ENCODE peak calls at places on chromosome 10, in four cellular contexts. N is fibroblast of lung, Z is mammary epithelial cell, H is K562. R is an unnamed sample.

GRCh38 chr10:122098924-122099323 is 110.0 kb downstream of the TACC2 start:
- DNase-seq in H (no peak), N (peak; percentile 76), Z (no peak), R (no peak)

GRCh38 chr10:3777876-3778707 is 6.9 kb downstream of the KLF6 start:
- DNase-seq in N (peak; percentile 39), H (no peak), Z (peak; percentile 40), R (peak; percentile 29)

GRCh38 chr10:50510517-50511473 is 113.0 kb downstream of the SGMS1 start:
- DNase-seq in Z (no peak), N (peak; percentile 24), H (no peak), R (no peak)

GRCh38 chr10:129865960-129866359 is 98.1 kb downstream of the EBF3 start:
- DNase-seq in H (no peak), N (no peak), Z (no peak), R (no peak)

GRCh38 chr10:59991661-59992060 is 85.3 kb upstream of the CCDC6 start:
- DNase-seq in Z (peak; percentile 74), H (peak; percentile 19), N (peak; percentile 14), R (peak; percentile 27)

GRCh38 chr10:62153191-62153590 is 115.5 kb downstream of the RTKN2 start:
- DNase-seq in H (no peak), Z (peak; percentile 38), N (peak; percentile 87), R (peak; percentile 80)

GRCh38 chr10:72223743-72224101 is 7.6 kb upstream of the ASCC1 start:
- DNase-seq in Z (no peak), N (peak; percentile 44), H (no peak), R (no peak)

GRCh38 chr10:103618575-103619423 is 125.3 kb downstream of the NEURL1 start:
- DNase-seq in H (peak; percentile 90), N (peak; percentile 82), Z (no peak), R (peak; percentile 94)

GRCh38 chr10:92567952-92568600 is 5.8 kb downstream of the IDE start:
- DNase-seq in H (no peak), Z (peak; percentile 65), N (peak; percentile 55), R (peak; percentile 81)

GRCh38 chr10:118472961-118473675 is 122.3 kb downstream of the PRLHR start:
- DNase-seq in N (no peak), Z (no peak), H (no peak), R (no peak)

GRCh38 chr10:3074145-3074665 is 6.9 kb downstream of the PFKP start:
- DNase-seq in H (peak; percentile 89), N (no peak), Z (peak; percentile 39), R (no peak)

GRCh38 chr10:132915411-132915810 is 27.0 kb downstream of the CFAP46 start:
- DNase-seq in H (no peak), N (no peak), Z (no peak), R (no peak)

GRCh38 chr10:19168584-19168983 is 120.0 kb downstream of the MALRD1 start:
- DNase-seq in Z (no peak), H (no peak), N (peak; percentile 6), R (no peak)

GRCh38 chr10:4638116-4638515 is 187.9 kb upstream of the AKR1E2 start:
- DNase-seq in H (no peak), N (no peak), Z (no peak), R (no peak)

GRCh38 chr10:17888189-17888588 is 63.5 kb upstream of the SLC39A12 start:
- DNase-seq in N (no peak), H (no peak), Z (no peak), R (peak; percentile 10)

GRCh38 chr10:17891435-17891834 is 60.3 kb upstream of the SLC39A12 start:
- DNase-seq in Z (no peak), N (no peak), H (no peak), R (no peak)
- H3K4me1 ChIP-seq in Z (no peaks in the 10 kb centered on the region), N (no peaks in the 10 kb centered on the region), H (no peaks in the 10 kb centered on the region), R (no peaks in the 10 kb centered on the region)

DNA sequence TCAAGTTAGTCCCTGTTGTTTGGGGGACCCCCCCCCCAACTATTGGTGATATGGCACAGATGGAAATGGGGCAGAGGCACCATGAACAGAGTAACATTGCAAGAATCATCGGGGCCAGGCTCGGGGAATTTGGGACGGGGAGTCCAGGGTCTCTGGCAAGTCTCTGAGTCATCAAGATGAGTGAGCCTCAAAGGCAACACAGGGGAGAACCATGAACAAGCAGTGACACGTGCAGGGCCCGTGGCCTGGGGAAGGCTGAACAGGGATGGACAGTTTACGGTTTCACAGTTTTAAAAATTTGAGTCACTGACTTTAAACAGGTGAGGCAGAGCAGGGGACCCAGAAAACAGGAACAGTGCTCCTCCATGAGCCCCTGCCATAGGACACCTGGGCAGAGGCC is 24.1 kb downstream of the CHST15 start:
- DNase-seq in H (no peak), N (no peak), Z (peak; percentile 91), R (no peak)
- H2AFZ ChIP-seq in H (no peak overlapping the region), N (no peak overlapping the region), Z (no peak overlapping the region), R (no peak overlapping the region)

DNA sequence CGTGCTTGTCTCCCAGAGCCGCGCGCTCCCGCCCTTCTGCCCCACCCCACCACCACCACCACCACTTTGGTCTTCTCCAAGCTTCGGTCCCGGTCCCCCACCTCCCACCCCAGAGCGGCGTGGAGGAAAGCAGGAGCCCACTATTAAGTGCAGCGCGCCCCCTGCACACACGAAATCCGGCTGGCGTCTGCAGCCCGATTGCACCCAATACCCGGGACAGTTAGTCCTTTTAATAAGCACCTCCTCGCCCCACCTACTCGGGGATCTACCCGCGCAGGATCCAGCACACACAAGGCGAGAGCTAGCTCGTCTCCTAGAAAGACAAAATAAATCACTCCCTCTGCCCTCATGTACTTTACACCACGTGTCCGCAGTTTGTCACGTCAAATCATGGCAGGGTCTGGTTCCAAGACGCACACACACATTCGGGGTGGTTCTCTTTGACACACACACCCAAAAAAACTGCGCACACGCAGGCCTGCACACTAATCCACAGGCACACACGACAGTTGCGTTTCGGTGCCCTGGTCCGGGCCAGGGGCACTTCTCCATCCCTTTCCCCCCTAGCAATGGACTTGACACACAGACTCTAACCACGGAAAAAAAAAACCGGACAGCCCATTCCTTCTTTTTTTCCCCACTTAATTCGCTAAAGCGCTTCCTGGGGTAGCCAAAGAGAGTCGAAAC is 1.6 kb downstream of the SFMBT2 start:
- DNase-seq in N (peak; percentile 66), Z (no peak), H (peak; percentile 71), R (peak; percentile 19)
- TF ChIP-seq EZH2 in N (no peak), Z (peak; percentile 87), H (no peak), R (no peak)

DNA sequence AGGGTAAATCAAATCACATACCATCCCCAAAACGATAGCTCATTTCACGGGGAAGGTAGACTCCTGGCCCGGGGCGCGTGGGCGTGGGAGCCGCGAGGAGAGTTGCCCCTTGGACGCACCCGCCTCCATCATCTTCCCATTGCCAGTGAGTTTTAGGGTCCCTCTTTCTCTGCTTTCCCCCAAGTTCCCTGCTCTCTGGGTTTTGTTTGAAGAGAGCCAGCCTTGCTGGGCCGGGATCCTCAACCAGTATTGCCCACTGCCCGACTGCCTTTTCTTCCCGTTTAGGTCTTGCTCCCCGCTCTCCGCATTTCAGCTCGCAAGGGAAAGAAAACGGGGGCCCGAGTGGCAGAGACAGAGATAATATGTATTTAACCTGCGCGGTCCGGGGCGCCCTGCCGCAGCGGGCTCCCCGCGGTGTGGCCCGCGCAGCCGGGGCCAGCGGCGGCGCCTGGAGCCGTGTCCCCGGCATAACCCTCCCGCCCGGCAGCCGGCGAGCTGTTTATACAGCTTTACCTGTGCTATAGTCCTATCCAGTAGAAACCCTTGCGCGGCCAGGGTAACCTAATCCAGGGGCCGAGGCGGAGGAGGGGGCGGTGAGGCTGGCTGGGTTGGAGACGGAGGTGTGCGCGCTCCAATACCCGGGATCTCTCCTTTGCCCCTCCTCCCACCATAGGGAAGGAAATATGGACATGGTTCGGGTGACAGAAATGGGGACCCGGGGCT is 5.2 kb upstream of the GATA3 start:
- DNase-seq in Z (peak; percentile 53), H (no peak), N (no peak), R (no peak)
- H3K4me1 ChIP-seq in Z (peaks cover 42% of the 10 kb centered on the region), H (peaks cover 27% of the 10 kb centered on the region), N (peaks cover 3% of the 10 kb centered on the region), R (peaks cover 3% of the 10 kb centered on the region)

DNA sequence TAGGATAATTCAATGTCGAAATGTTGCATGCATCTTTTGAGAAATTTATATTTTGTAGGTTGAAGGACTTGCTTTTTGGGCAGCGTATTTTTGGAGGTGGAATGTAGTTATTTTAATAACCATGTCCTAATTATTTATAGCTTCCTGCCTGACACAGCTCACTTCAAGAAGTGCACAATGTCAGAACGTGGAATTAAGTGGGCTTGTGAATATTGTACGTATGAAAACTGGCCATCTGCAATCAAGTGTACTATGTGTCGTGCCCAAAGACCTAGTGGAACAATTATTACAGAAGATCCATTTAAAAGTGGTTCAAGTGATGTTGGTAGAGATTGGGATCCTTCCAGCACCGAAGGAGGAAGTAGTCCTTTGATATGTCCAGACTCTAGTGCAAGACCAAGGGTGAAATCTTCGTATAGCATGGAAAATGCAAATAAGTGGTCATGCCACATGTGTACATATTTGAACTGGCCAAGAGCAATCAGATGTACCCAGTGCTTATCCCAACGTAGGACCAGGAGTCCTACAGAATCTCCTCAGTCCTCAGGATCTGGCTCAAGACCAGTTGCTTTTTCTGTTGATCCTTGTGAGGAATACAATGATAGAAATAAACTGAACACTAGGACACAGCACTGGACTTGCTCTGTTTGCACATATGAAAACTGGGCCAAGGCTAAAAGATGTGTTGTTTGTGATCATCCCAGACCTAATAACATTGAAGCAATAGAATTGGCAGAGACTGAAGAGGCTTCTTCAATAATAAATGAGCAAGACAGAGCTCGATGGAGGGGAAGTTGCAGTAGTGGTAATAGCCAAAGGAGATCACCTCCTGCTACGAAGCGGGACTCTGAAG is 620 bp downstream of the ZRANB1 start:
- DNase-seq in N (no peak), Z (no peak), H (no peak), R (no peak)
- H2AFZ ChIP-seq in N (no peak overlapping the region), Z (no peak overlapping the region), H (no peak overlapping the region), R (no peak overlapping the region)

DNA sequence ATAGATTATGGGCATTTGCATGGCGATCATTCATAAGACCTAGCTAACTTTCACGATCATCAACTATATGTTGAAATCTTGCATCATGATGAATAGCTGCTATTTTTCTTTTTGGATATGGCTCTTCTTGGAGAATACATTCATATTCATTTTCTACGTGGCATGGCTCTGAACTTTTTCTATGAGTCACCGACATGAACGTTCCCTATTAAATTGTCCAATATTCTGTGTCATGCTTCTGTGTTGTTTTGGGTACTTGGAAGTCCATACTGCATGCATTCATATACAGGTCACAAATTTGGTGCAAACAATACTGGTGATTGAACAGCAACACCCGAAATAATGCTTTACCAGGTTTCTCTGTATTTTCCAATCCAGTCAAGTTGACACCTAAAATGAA is 37.9 kb upstream of the ANKRD1 start:
- DNase-seq in N (peak; percentile 31), H (no peak), Z (no peak), R (no peak)
- TF ChIP-seq EZH2 in N (no peak), H (no peak), Z (no peak), R (no peak)

GRCh38 chr10:95360122-95360715 is 69.4 kb upstream of the PDLIM1 start:
- DNase-seq in H (peak; percentile 47), N (peak; percentile 39), Z (peak; percentile 39), R (no peak)
- H3K4me1 ChIP-seq in H (no peaks in the 10 kb centered on the region), N (no peaks in the 10 kb centered on the region), Z (peaks cover 26% of the 10 kb centered on the region), R (no peaks in the 10 kb centered on the region)